ENCODE peak calls at places on chromosomes 16 and 17, in six cellular contexts. Y is lower lobe of right lung, M is cardiac fibroblast, V is body of pancreas, L is tibial nerve, O is HFF-Myc. W is an unnamed sample.

GRCh38 chr17:79280010-79280409 is 205.4 kb downstream of the ENGASE start:
- DNase-seq in V (no peak), Y (no peak), L (no peak), O (no peak), M (no peak), W (no peak)

GRCh38 chr17:60102632-60103047 is 23.9 kb upstream of the HEATR6 start:
- DNase-seq in M (peak), L (no peak), Y (peak), O (no peak), V (no peak), W (no peak)

GRCh38 chr17:5097101-5097834 is 14.4 kb downstream of the ZNF232 start:
- DNase-seq in Y (peak), V (peak), M (no peak), O (no peak), L (peak), W (no peak)

GRCh38 chr16:88318521-88318920 is 64.2 kb upstream of the ZNF469 start:
- DNase-seq in L (no peak), Y (no peak), M (no peak), O (no peak), V (no peak), W (no peak)

GRCh38 chr16:46673320-46674013 is 15.5 kb downstream of the VPS35 start:
- DNase-seq in O (no peak), M (peak), Y (no peak), L (no peak), V (peak), W (no peak)

GRCh38 chr17:13931111-13931526 is 138.2 kb upstream of the COX10 start:
- DNase-seq in O (peak), Y (no peak), M (peak), V (no peak), L (peak), W (no peak)

GRCh38 chr16:86398201-86398600 is 112.1 kb upstream of the FOXF1 start:
- DNase-seq in Y (no peak), V (no peak), L (no peak), M (no peak), O (no peak), W (no peak)

GRCh38 chr16:77850637-77851330 is 62.4 kb downstream of the VAT1L start:
- DNase-seq in V (no peak), L (no peak), O (peak), M (peak), Y (no peak), W (no peak)

GRCh38 chr16:20711277-20711911 is 13.9 kb upstream of the ACSM1 start:
- DNase-seq in V (no peak), O (no peak), Y (no peak), M (no peak), L (no peak), W (no peak)

GRCh38 chr17:65559802-65560627 is 1.4 kb downstream of the AXIN2 start:
- DNase-seq in M (no peak), Y (peak), L (no peak), V (no peak), O (no peak), W (no peak)

GRCh38 chr17:48510761-48511604 is 19.8 kb downstream of the HOXB1 start:
- DNase-seq in M (peak), V (no peak), L (no peak), O (no peak), Y (no peak), W (no peak)

GRCh38 chr17:72440961-72441360 is 320.1 kb downstream of the SOX9 start:
- DNase-seq in O (no peak), Y (no peak), L (no peak), V (no peak), M (no peak), W (no peak)

GRCh38 chr16:65717006-65717720 is 595.3 kb upstream of the CDH11 start:
- DNase-seq in V (no peak), O (no peak), L (no peak), M (no peak), Y (no peak), W (no peak)

GRCh38 chr16:69711115-69711740 is 15.1 kb downstream of the NQO1 start:
- DNase-seq in L (no peak), V (peak), O (peak), Y (no peak), M (peak), W (peak)

GRCh38 chr17:7038025-7038862 is 2.4 kb downstream of the SLC16A13 start:
- DNase-seq in O (no peak), Y (no peak), V (no peak), L (no peak), M (no peak), W (no peak)

GRCh38 chr16:68470461-68471150 is 22.3 kb upstream of the SMPD3 start:
- DNase-seq in O (no peak), V (no peak), L (peak), M (no peak), Y (peak), W (no peak)

GRCh38 chr16:82011199-82011641 is at the start of gene SDR42E1:
- DNase-seq in L (no peak), M (no peak), V (peak), Y (peak), O (no peak), W (peak)

GRCh38 chr17:73045722-73046121 is 46.8 kb downstream of the SLC39A11 start:
- DNase-seq in V (no peak), L (no peak), M (no peak), O (no peak), Y (no peak), W (no peak)

GRCh38 chr16:13921328-13921727 is 1.4 kb downstream of the ERCC4 start:
- DNase-seq in O (no peak), Y (no peak), L (no peak), V (no peak), M (no peak), W (no peak)

GRCh38 chr16:13920510-13920818 is 510 bp downstream of the ERCC4 start:
- DNase-seq in L (no peak), V (no peak), O (no peak), Y (no peak), M (no peak), W (no peak)

GRCh38 chr16:13919683-13920509 is at the start of gene ERCC4:
- DNase-seq in L (peak), M (peak), V (peak), Y (peak), O (peak), W (peak)

GRCh38 chr16:13915033-13915635 is 4.8 kb upstream of the ERCC4 start:
- DNase-seq in V (no peak), O (no peak), M (no peak), L (no peak), Y (no peak), W (no peak)

DNA sequence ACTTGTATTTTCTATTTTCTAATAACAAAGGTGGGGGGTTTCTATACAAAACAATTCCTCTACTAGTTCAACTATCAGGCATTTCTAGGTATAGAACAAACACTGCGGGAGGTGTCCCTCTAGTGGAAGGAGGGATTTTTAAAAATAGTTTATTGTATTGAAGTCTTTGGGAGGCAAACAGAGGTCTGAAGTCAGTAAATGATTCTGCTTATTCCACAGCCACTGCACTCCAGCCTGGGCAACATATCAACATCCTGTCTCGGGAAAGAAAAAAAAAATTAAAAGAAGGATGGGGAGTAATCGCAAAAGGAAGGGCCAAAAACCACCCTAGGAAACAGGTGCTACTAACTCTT is 648 bp upstream of the ERCC4 start:
- DNase-seq in L (peak), M (peak), O (peak), V (peak), Y (no peak), W (no peak)
- TF ChIP-seq CTCF in L (no peak), M (peak), O (no peak), V (peak), Y (no peak), W (no peak)

DNA sequence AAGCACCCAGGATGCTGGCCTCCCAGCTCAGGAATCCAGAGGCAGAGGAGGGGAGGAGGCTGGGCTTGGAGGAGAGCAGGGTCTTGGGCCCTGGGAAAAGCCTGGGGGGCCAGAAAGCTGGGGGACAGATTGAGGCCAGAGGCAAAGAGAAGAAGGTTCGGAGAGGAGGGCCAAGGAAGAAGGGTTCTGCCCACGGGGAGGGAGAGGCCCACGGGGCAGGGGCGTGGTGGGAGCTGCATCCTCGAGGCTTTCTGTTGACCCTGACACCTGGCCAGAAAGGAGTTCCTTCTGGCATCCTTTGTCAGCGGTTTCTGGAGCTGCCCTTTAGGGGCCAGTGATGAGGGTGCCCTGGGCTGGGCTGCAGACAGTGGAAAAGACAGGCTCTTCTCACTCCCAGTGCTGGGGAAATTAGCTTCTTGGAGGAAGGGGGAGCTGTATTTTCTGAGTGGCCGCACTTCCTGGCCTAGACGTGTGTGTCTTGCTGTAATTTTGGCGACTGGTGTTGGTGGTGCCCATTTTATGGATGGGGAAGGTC is 308.7 kb downstream of the SEC14L1 start:
- DNase-seq in L (no peak), M (no peak), O (no peak), V (no peak), Y (no peak), W (no peak)
- H3K4me3 ChIP-seq in L (no peak), M (no peak), O (peak), V (no peak), Y (no peak), W (no peak)

GRCh38 chr17:39665642-39666221 is 583 bp downstream of the TCAP start:
- DNase-seq in L (no peak), M (no peak), V (no peak), O (no peak), Y (no peak), W (no peak)
- TF ChIP-seq CTCF in L (no peak), M (no peak), V (peak), O (no peak), Y (no peak), W (no peak)

GRCh38 chr16:2179576-2179975 is 16.8 kb downstream of the CASKIN1 start:
- DNase-seq in V (no peak), O (no peak), Y (no peak), L (no peak), M (no peak), W (no peak)

GRCh38 chr16:2180962-2181923 is 15.2 kb downstream of the CASKIN1 start:
- DNase-seq in Y (no peak), L (no peak), M (no peak), V (no peak), O (no peak), W (no peak)

GRCh38 chr16:2181952-2182351 is 14.5 kb downstream of the CASKIN1 start:
- DNase-seq in O (no peak), L (no peak), M (no peak), Y (no peak), V (no peak), W (no peak)

GRCh38 chr16:2179107-2179501 is 17.3 kb downstream of the CASKIN1 start:
- DNase-seq in V (no peak), O (no peak), M (no peak), L (no peak), Y (no peak), W (no peak)

DNA sequence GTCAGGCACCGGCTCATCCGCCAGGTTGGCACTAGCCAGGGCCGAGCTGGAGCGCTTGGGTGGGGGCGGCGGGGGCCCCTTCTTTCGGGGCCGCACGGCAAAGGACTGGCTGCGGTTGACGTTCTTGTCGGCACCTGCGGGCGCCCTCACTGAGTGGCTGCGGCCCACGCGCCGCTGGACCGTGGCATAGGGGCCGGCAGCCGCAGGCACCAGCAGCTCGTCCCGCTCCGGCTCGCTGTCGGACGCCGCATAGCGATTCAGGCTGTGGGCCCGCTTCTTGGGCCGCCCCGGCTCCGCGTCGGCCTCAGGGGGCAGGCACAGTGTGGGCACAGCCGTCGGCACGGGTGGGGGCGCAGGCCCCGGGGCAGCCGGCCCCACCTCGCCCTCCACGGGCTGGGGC is 15.9 kb downstream of the CASKIN1 start:
- DNase-seq in L (no peak), M (no peak), Y (no peak), V (no peak), O (no peak), W (no peak)
- H3K4me3 ChIP-seq in L (no peak), M (no peak), Y (no peak), V (no peak), O (no peak), W (no peak)

GRCh38 chr16:51290886-51291285 is 139.8 kb upstream of the SALL1 start:
- DNase-seq in O (no peak), V (no peak), M (no peak), L (no peak), Y (no peak), W (no peak)
- TF ChIP-seq CTCF in O (no peak), V (no peak), M (no peak), L (no peak), Y (no peak), W (no peak)

GRCh38 chr16:24170407-24170806 is 85.7 kb upstream of the CACNG3 start:
- DNase-seq in Y (no peak), M (no peak), V (no peak), O (no peak), L (no peak), W (no peak)
- H3K4me3 ChIP-seq in Y (no peak), M (no peak), V (no peak), O (no peak), L (no peak), W (no peak)

GRCh38 chr17:58270476-58271290 is 10.1 kb downstream of the MPO start:
- DNase-seq in O (no peak), V (no peak), L (no peak), M (no peak), Y (no peak), W (no peak)
- TF ChIP-seq CTCF in O (peak), V (no peak), L (no peak), M (no peak), Y (no peak), W (no peak)

GRCh38 chr16:49851468-49851787 is 4.5 kb downstream of the ZNF423 start:
- DNase-seq in V (no peak), L (no peak), Y (no peak), M (no peak), O (no peak), W (no peak)

GRCh38 chr16:49856741-49857330 is 924 bp upstream of the ZNF423 start:
- DNase-seq in L (peak), O (peak), Y (peak), V (peak), M (peak), W (no peak)

GRCh38 chr16:49855822-49856740 is at the start of gene ZNF423:
- DNase-seq in L (no peak), M (no peak), Y (no peak), V (peak), O (no peak), W (no peak)

GRCh38 chr16:49855280-49855821 is 561 bp downstream of the ZNF423 start:
- DNase-seq in M (peak), V (peak), Y (peak), L (peak), O (no peak), W (no peak)

DNA sequence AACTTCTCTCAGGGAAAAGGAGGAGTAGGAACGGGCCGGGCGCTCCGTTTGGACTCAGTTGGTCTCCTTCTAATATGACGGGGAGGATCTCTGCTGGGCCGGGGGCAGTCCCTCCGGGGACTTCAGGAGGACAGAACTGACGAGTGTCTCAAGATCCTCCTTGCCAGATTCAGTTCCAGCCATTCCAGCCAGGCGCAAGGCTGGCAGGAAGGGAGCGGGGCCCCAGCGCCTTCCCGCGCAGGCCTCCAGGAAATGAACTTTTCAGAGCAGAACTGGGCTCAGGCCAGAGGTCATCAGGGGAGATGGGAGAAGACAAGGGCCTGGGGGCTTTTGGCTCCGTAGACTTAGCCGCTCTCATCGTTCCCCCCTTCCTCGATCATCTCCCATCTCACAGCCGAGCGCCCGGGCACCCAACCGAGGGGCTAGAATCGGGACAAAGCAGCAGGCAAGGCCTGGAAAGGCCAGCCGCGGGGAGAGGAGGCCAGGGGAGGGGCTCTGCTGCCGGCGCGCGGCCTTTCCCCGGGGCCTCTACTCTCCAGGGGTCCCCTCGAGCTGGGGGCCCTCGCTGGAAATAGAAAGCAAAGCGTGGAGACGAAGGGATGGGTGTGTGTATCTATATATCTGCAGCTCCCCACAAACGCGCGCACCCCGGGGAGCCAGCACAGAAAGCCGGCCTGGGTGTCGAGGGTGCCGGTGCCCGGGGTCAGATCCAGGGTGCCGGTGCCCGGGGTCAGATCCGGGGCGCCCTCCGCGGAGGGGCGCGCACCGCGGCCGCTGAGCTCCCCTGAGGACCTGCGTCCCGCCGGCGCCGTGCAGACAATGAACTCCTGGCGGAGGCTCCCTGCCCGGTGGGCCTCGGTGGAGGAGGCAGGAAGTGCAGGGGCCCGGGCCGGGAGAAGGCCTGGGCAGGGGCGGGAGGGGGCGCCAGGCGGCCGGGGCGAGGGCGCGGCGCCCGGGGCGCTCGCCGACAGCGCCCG is 1.4 kb downstream of the ZNF423 start:
- DNase-seq in L (no peak), M (peak), O (no peak), V (peak), Y (no peak), W (no peak)
- H3K4me3 ChIP-seq in L (peak), M (peak), O (peak), V (peak), Y (peak), W (peak)

DNA sequence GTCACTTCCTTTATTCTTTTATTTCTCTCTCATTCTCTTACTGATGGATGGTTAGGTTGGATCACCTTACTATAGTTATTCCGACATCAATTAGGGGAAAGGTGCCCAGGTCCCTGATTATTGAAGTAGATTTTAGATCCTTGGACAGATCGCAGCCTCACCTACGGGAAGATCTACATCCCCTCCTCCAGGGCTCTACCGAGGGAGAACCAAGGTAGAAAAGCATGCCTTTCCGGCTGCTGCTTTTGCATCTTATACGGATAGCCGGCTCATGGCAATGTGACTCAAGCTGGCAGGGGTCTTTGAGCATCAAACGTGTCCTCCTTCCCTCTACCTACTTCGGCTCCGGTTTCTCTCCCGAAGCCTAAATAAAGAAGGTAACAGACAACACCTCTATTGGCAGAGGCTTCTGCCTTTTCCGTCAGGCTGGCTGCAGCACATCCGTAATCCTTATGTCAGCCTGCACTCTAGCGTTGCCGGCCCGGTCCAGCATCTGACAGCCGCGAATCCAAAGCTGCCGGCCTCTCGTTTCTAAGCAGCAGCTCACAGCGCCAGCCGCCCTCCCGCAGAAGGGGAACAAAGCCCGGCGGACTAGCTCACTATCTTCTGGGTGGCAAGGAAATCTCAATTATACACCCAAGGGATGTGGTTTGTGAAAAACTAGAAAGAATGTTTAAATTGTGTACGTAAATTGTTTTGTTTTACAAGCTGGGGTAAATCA is 46.9 kb downstream of the IRX6 start:
- DNase-seq in L (peak), Y (peak), O (no peak), M (peak), V (peak), W (peak)
- TF ChIP-seq CTCF in L (no peak), Y (peak), O (peak), M (peak), V (peak), W (peak)

GRCh38 chr16:30068750-30069574 is 3.4 kb downstream of the ALDOA start:
- DNase-seq in O (no peak), Y (no peak), M (peak), V (no peak), L (no peak), W (no peak)
- H3K4me3 ChIP-seq in O (peak), Y (no peak), M (no peak), V (no peak), L (no peak), W (no peak)

W was measured in RWPE2.